ENCODE peak calls at places on chromosomes 6 and 20, in nine cellular contexts. One of them, this sample, is unnamed. For H3K4me1, the result is how much of the 10 kb centered on the place peaks cover.

GRCh38 chr6:42550277-42550676 is 13.6 kb upstream of the UBR2 start:
- DNase-seq in body of pancreas: no peak
- DNase-seq in A549: no peak
- DNase-seq in upper lobe of left lung: no peak
- DNase-seq in fibroblast of lung: no peak
- DNase-seq in stomach: no peak
- DNase-seq in psoas muscle: no peak
- DNase-seq in sigmoid colon: no peak
- DNase-seq in right lobe of liver: no peak
- DNase-seq in this sample: no peak

GRCh38 chr6:79353226-79353625 is 118.7 kb upstream of the HMGN3 start:
- DNase-seq in body of pancreas: no peak
- DNase-seq in A549: no peak
- DNase-seq in upper lobe of left lung: no peak
- DNase-seq in fibroblast of lung: no peak
- DNase-seq in stomach: no peak
- DNase-seq in psoas muscle: no peak
- DNase-seq in sigmoid colon: no peak
- DNase-seq in right lobe of liver: no peak
- DNase-seq in this sample: no peak

GRCh38 chr6:26187981-26188635 is 100.9 kb downstream of the HFE start:
- DNase-seq in body of pancreas: peak
- DNase-seq in A549: no peak
- DNase-seq in upper lobe of left lung: no peak
- DNase-seq in fibroblast of lung: peak
- DNase-seq in stomach: no peak
- DNase-seq in psoas muscle: peak
- DNase-seq in sigmoid colon: no peak
- DNase-seq in right lobe of liver: peak
- DNase-seq in this sample: no peak

GRCh38 chr20:63686492-63687321 is 9.7 kb upstream of the TNFRSF6B start:
- DNase-seq in body of pancreas: peak
- DNase-seq in A549: no peak
- DNase-seq in upper lobe of left lung: peak
- DNase-seq in fibroblast of lung: peak
- DNase-seq in stomach: peak
- DNase-seq in psoas muscle: peak
- DNase-seq in sigmoid colon: peak
- DNase-seq in right lobe of liver: peak
- DNase-seq in this sample: peak

GRCh38 chr6:84450018-84450417 is 222.6 kb upstream of the CEP162 start:
- DNase-seq in body of pancreas: no peak
- DNase-seq in A549: no peak
- DNase-seq in upper lobe of left lung: no peak
- DNase-seq in fibroblast of lung: no peak
- DNase-seq in stomach: no peak
- DNase-seq in psoas muscle: no peak
- DNase-seq in sigmoid colon: no peak
- DNase-seq in right lobe of liver: no peak
- DNase-seq in this sample: no peak

GRCh38 chr6:160005861-160006540 is 37.1 kb downstream of the IGF2R start:
- DNase-seq in body of pancreas: peak
- DNase-seq in A549: no peak
- DNase-seq in upper lobe of left lung: no peak
- DNase-seq in fibroblast of lung: peak
- DNase-seq in stomach: no peak
- DNase-seq in psoas muscle: peak
- DNase-seq in sigmoid colon: no peak
- DNase-seq in right lobe of liver: no peak
- DNase-seq in this sample: no peak

GRCh38 chr6:111119550-111120329 is 32.4 kb downstream of the SLC16A10 start:
- DNase-seq in body of pancreas: no peak
- DNase-seq in A549: no peak
- DNase-seq in upper lobe of left lung: no peak
- DNase-seq in fibroblast of lung: no peak
- DNase-seq in stomach: no peak
- DNase-seq in psoas muscle: no peak
- DNase-seq in sigmoid colon: no peak
- DNase-seq in right lobe of liver: no peak
- DNase-seq in this sample: no peak

GRCh38 chr20:11582073-11582472 is 335.6 kb upstream of the BTBD3 start:
- DNase-seq in body of pancreas: no peak
- DNase-seq in A549: no peak
- DNase-seq in upper lobe of left lung: no peak
- DNase-seq in fibroblast of lung: peak
- DNase-seq in stomach: no peak
- DNase-seq in psoas muscle: no peak
- DNase-seq in sigmoid colon: no peak
- DNase-seq in right lobe of liver: no peak
- DNase-seq in this sample: no peak

GRCh38 chr20:38863024-38863851 is 57.7 kb downstream of the PPP1R16B start:
- DNase-seq in body of pancreas: no peak
- DNase-seq in A549: no peak
- DNase-seq in upper lobe of left lung: no peak
- DNase-seq in fibroblast of lung: no peak
- DNase-seq in stomach: no peak
- DNase-seq in psoas muscle: no peak
- DNase-seq in sigmoid colon: no peak
- DNase-seq in right lobe of liver: no peak
- DNase-seq in this sample: no peak

GRCh38 chr20:35312348-35312747 is 20.1 kb upstream of the FAM83C start:
- DNase-seq in body of pancreas: no peak
- DNase-seq in A549: peak
- DNase-seq in upper lobe of left lung: no peak
- DNase-seq in fibroblast of lung: peak
- DNase-seq in stomach: no peak
- DNase-seq in psoas muscle: no peak
- DNase-seq in sigmoid colon: no peak
- DNase-seq in right lobe of liver: no peak
- DNase-seq in this sample: no peak

GRCh38 chr6:37704066-37704465 is 6.4 kb upstream of the MDGA1 start:
- DNase-seq in body of pancreas: no peak
- DNase-seq in A549: no peak
- DNase-seq in upper lobe of left lung: no peak
- DNase-seq in fibroblast of lung: no peak
- DNase-seq in stomach: no peak
- DNase-seq in psoas muscle: no peak
- DNase-seq in sigmoid colon: no peak
- DNase-seq in right lobe of liver: no peak
- DNase-seq in this sample: no peak

GRCh38 chr6:166626177-166627038 is 643 bp downstream of the RPS6KA2 start:
- DNase-seq in body of pancreas: peak
- DNase-seq in A549: no peak
- DNase-seq in upper lobe of left lung: peak
- DNase-seq in fibroblast of lung: peak
- DNase-seq in stomach: peak
- DNase-seq in psoas muscle: peak
- DNase-seq in sigmoid colon: no peak
- DNase-seq in right lobe of liver: peak
- DNase-seq in this sample: peak

GRCh38 chr6:37615564-37616340 is 81.9 kb downstream of the MDGA1 start:
- DNase-seq in body of pancreas: no peak
- DNase-seq in A549: no peak
- DNase-seq in upper lobe of left lung: no peak
- DNase-seq in fibroblast of lung: peak
- DNase-seq in stomach: no peak
- DNase-seq in psoas muscle: no peak
- DNase-seq in sigmoid colon: peak
- DNase-seq in right lobe of liver: no peak
- DNase-seq in this sample: no peak

GRCh38 chr20:36154696-36155628 is at the start of gene EPB41L1:
- DNase-seq in body of pancreas: no peak
- DNase-seq in A549: no peak
- DNase-seq in upper lobe of left lung: no peak
- DNase-seq in fibroblast of lung: no peak
- DNase-seq in stomach: no peak
- DNase-seq in psoas muscle: no peak
- DNase-seq in sigmoid colon: peak
- DNase-seq in right lobe of liver: no peak
- DNase-seq in this sample: no peak

GRCh38 chr20:62143976-62144825 is 632 bp downstream of the SS18L1 start:
- DNase-seq in body of pancreas: peak
- DNase-seq in A549: peak
- DNase-seq in upper lobe of left lung: peak
- DNase-seq in fibroblast of lung: peak
- DNase-seq in stomach: peak
- DNase-seq in psoas muscle: peak
- DNase-seq in sigmoid colon: peak
- DNase-seq in right lobe of liver: peak
- DNase-seq in this sample: peak

GRCh38 chr6:153024401-153025017 is 22.0 kb upstream of the MTRF1L start:
- DNase-seq in body of pancreas: peak
- DNase-seq in A549: peak
- DNase-seq in upper lobe of left lung: no peak
- DNase-seq in fibroblast of lung: peak
- DNase-seq in stomach: peak
- DNase-seq in psoas muscle: no peak
- DNase-seq in sigmoid colon: no peak
- DNase-seq in right lobe of liver: no peak
- DNase-seq in this sample: no peak

GRCh38 chr6:159172066-159172465 is 2.9 kb downstream of the FNDC1 start:
- DNase-seq in body of pancreas: no peak
- DNase-seq in A549: no peak
- DNase-seq in upper lobe of left lung: no peak
- DNase-seq in fibroblast of lung: peak
- DNase-seq in stomach: no peak
- DNase-seq in psoas muscle: no peak
- DNase-seq in sigmoid colon: no peak
- DNase-seq in right lobe of liver: no peak
- DNase-seq in this sample: no peak

GRCh38 chr6:2535492-2535891 is 215.2 kb downstream of the MYLK4 start:
- DNase-seq in body of pancreas: no peak
- DNase-seq in A549: no peak
- DNase-seq in upper lobe of left lung: no peak
- DNase-seq in fibroblast of lung: no peak
- DNase-seq in stomach: no peak
- DNase-seq in psoas muscle: no peak
- DNase-seq in sigmoid colon: no peak
- DNase-seq in right lobe of liver: no peak
- DNase-seq in this sample: no peak

GRCh38 chr6:57432162-57432561 is 114.7 kb downstream of the PRIM2 start:
- DNase-seq in body of pancreas: no peak
- DNase-seq in A549: no peak
- DNase-seq in upper lobe of left lung: no peak
- DNase-seq in fibroblast of lung: peak
- DNase-seq in stomach: no peak
- DNase-seq in psoas muscle: no peak
- DNase-seq in sigmoid colon: no peak
- DNase-seq in right lobe of liver: no peak
- DNase-seq in this sample: no peak

GRCh38 chr6:30683980-30684338 is 2.5 kb downstream of the PPP1R18 start:
- DNase-seq in body of pancreas: no peak
- DNase-seq in A549: no peak
- DNase-seq in upper lobe of left lung: no peak
- DNase-seq in fibroblast of lung: no peak
- DNase-seq in stomach: no peak
- DNase-seq in psoas muscle: no peak
- DNase-seq in sigmoid colon: no peak
- DNase-seq in right lobe of liver: no peak
- DNase-seq in this sample: no peak
- H3K4me1 ChIP-seq in body of pancreas: half or more
- H3K4me1 ChIP-seq in A549: half or more
- H3K4me1 ChIP-seq in upper lobe of left lung: half or more
- H3K4me1 ChIP-seq in fibroblast of lung: under half
- H3K4me1 ChIP-seq in stomach: under half
- H3K4me1 ChIP-seq in psoas muscle: under half
- H3K4me1 ChIP-seq in sigmoid colon: half or more
- H3K4me1 ChIP-seq in right lobe of liver: under half
- H3K4me1 ChIP-seq in this sample: under half

DNA sequence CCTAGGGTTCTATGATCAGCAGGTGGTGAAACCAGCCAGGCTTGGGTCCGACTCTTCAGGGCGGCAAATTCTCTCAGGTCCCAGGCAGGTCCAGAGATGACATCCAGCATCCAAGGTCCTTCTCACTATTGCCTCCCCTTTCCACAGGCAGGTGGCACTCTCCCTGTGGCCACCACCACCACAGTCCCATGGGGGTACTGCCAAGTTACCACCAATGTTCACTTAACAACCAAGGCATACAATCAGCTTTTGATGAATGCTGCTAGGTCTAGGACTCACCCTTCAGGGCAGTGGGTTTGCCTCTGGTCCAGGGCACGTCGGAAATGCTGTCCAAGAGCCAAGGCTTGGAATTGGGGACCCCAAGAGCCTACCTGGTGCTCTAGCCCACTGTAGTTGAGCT is 40.4 kb upstream of the UTRN start:
- DNase-seq in body of pancreas: no peak
- DNase-seq in A549: no peak
- DNase-seq in upper lobe of left lung: no peak
- DNase-seq in fibroblast of lung: no peak
- DNase-seq in stomach: no peak
- DNase-seq in psoas muscle: no peak
- DNase-seq in sigmoid colon: no peak
- DNase-seq in right lobe of liver: no peak
- DNase-seq in this sample: peak
- TF ChIP-seq CTCF in body of pancreas: no peak
- TF ChIP-seq CTCF in A549: no peak
- TF ChIP-seq CTCF in upper lobe of left lung: no peak
- TF ChIP-seq CTCF in fibroblast of lung: no peak
- TF ChIP-seq CTCF in stomach: no peak
- TF ChIP-seq CTCF in psoas muscle: no peak
- TF ChIP-seq CTCF in sigmoid colon: no peak
- TF ChIP-seq CTCF in right lobe of liver: peak
- TF ChIP-seq CTCF in this sample: no peak

DNA sequence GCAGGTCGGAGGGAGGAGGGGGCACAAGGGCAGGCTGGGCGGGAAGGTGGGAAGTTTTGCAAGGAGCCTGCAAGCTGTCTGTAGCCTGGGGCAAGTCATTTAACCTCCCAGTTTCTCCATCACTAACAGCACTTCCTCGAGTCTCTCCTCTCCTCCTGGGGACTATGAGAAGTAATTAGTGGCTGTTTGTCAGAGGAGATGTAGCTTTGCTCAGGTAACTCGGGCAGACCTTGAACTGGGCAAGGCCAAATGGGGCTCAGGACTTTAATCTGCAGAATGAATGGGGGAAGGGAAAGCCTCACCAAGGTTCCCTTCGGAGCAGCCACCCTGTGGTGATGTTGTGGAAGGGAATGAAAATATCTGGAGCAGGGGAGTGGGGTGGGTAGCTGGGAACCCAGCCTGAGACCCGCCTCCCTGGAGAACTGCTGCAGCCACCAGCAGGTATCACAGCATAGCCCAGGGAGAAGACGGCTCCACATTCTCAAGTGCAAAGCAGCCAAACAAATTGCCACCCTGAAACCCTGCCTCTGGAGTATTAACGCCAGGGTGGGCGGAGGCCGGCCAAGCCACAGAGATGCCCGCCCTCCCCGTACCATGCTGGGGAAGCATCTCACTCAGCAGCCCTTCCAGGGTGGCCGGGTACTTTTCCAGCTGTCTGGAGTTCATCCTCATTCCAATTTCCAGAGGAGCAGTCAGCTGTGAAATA is 6.1 kb upstream of the LEMD2 start:
- DNase-seq in body of pancreas: no peak
- DNase-seq in A549: peak
- DNase-seq in upper lobe of left lung: no peak
- DNase-seq in fibroblast of lung: no peak
- DNase-seq in stomach: no peak
- DNase-seq in psoas muscle: no peak
- DNase-seq in sigmoid colon: no peak
- DNase-seq in right lobe of liver: no peak
- DNase-seq in this sample: no peak
- H3K4me1 ChIP-seq in body of pancreas: under half
- H3K4me1 ChIP-seq in A549: under half
- H3K4me1 ChIP-seq in upper lobe of left lung: under half
- H3K4me1 ChIP-seq in fibroblast of lung: under half
- H3K4me1 ChIP-seq in stomach: under half
- H3K4me1 ChIP-seq in psoas muscle: under half
- H3K4me1 ChIP-seq in sigmoid colon: under half
- H3K4me1 ChIP-seq in right lobe of liver: under half
- H3K4me1 ChIP-seq in this sample: under half

GRCh38 chr20:3621111-3621510 is 42.1 kb downstream of the GFRA4 start:
- DNase-seq in body of pancreas: no peak
- DNase-seq in A549: no peak
- DNase-seq in upper lobe of left lung: no peak
- DNase-seq in fibroblast of lung: no peak
- DNase-seq in stomach: no peak
- DNase-seq in psoas muscle: no peak
- DNase-seq in sigmoid colon: no peak
- DNase-seq in right lobe of liver: no peak
- DNase-seq in this sample: no peak
- TF ChIP-seq CTCF in body of pancreas: no peak
- TF ChIP-seq CTCF in A549: no peak
- TF ChIP-seq CTCF in upper lobe of left lung: no peak
- TF ChIP-seq CTCF in fibroblast of lung: no peak
- TF ChIP-seq CTCF in stomach: no peak
- TF ChIP-seq CTCF in psoas muscle: no peak
- TF ChIP-seq CTCF in sigmoid colon: no peak
- TF ChIP-seq CTCF in right lobe of liver: no peak
- TF ChIP-seq CTCF in this sample: no peak